ENCODE peak calls at places on chromosome 16, in eight cellular contexts. H is WTC11; X is DMS153; O is hepatic stellate cell; U is ELR; W is H4; B is AG09309; J is CD8-positive, alpha-beta T cell. C is an unnamed sample.

GRCh38 chr16:67311607-67312449 is 14.7 kb downstream of the KCTD19 start:
- DNase-seq in O (peak), J (peak), H (no peak), B (peak), X (no peak), U (peak), W (peak), C (peak)

GRCh38 chr16:30755955-30756780 is 5.7 kb downstream of the CFAP119 start:
- DNase-seq in W (no peak), J (no peak), X (no peak), H (no peak), O (no peak), U (no peak), B (no peak), C (no peak)

GRCh38 chr16:89905511-89906140 is 13.0 kb upstream of the MC1R start:
- DNase-seq in O (no peak), J (no peak), H (no peak), X (no peak), U (no peak), W (no peak), B (no peak), C (no peak)

GRCh38 chr16:74280448-74280847 is 16.2 kb upstream of the PSMD7 start:
- DNase-seq in W (no peak), H (no peak), B (no peak), O (no peak), J (no peak), U (no peak), X (no peak), C (no peak)

GRCh38 chr16:383326-384020 is 1.7 kb upstream of the PGAP6 start:
- DNase-seq in J (peak), X (peak), B (no peak), O (no peak), H (peak), W (no peak), U (no peak), C (peak)

GRCh38 chr16:65658339-65659275 is 536.7 kb upstream of the CDH11 start:
- DNase-seq in O (peak), W (peak), U (peak), X (no peak), J (no peak), B (peak), H (no peak), C (no peak)

GRCh38 chr16:46687486-46687885 is 1.5 kb downstream of the VPS35 start:
- DNase-seq in O (no peak), H (no peak), J (no peak), W (no peak), B (no peak), X (no peak), U (no peak), C (no peak)

GRCh38 chr16:7397901-7398300 is 65.3 kb downstream of the RBFOX1 start:
- DNase-seq in O (no peak), X (no peak), J (no peak), H (no peak), U (peak), W (peak), B (no peak), C (no peak)

GRCh38 chr16:69867796-69868565 is 83.2 kb upstream of the CLEC18A start:
- DNase-seq in H (no peak), W (peak), X (no peak), O (no peak), B (no peak), J (no peak), U (no peak), C (no peak)

GRCh38 chr16:31177136-31177535 is 2.8 kb upstream of the FUS start:
- DNase-seq in O (no peak), X (no peak), B (peak), J (peak), H (no peak), W (peak), U (peak), C (peak)

C was measured in T-helper 2 cell treated with Interferon-gamma antibody and Interleukin-4, amounts not matched to agents 5 μg/mL and 100 μg/mL, for 36 hours.